ENCODE peak calls at places on chromosomes 7 and 10, in four cellular contexts. R is upper lobe of left lung, L is heart left ventricle, U is tibial nerve. D is an unnamed sample.

GRCh38 chr7:105829681-105830322 is 46.6 kb downstream of the ATXN7L1 start:
- DNase-seq in R (no peak), U (no peak), L (no peak), D (no peak)

GRCh38 chr10:102859911-102860310 is 5.9 kb downstream of the BORCS7 start:
- DNase-seq in U (no peak), L (no peak), R (no peak), D (no peak)

GRCh38 chr10:88431103-88431502 is 152.0 kb downstream of the RNLS start:
- DNase-seq in R (no peak), U (no peak), L (no peak), D (no peak)

GRCh38 chr7:38452615-38453014 is 178.6 kb downstream of the AMPH start:
- DNase-seq in U (no peak), L (no peak), R (no peak), D (no peak)

GRCh38 chr10:70890917-70891431 is 2.6 kb upstream of the PCBD1 start:
- DNase-seq in U (no peak), R (no peak), L (peak; percentile 90), D (peak; percentile 33)

GRCh38 chr10:103793920-103794883 is 61.2 kb downstream of the SH3PXD2A start:
- DNase-seq in U (no peak), R (no peak), L (no peak), D (no peak)

GRCh38 chr10:70832852-70833542 is 17.2 kb downstream of the SGPL1 start:
- DNase-seq in L (no peak), R (no peak), U (no peak), D (no peak)

GRCh38 chr7:46534593-46535271 is 613.7 kb upstream of the IGFBP3 start:
- DNase-seq in L (no peak), R (no peak), U (no peak), D (no peak)

GRCh38 chr7:74230446-74231231 is 20.8 kb downstream of the LAT2 start:
- DNase-seq in L (no peak), U (no peak), R (no peak), D (no peak)

GRCh38 chr7:31029674-31030073 is 22.4 kb upstream of the ADCYAP1R1 start:
- DNase-seq in L (no peak), U (no peak), R (no peak), D (no peak)

GRCh38 chr7:54904130-54904529 is 114.7 kb upstream of the EGFR start:
- DNase-seq in R (no peak), U (no peak), L (no peak), D (peak; percentile 40)

GRCh38 chr10:90862908-90863514 is 5.2 kb upstream of the HTR7 start:
- DNase-seq in R (no peak), U (no peak), L (no peak), D (no peak)

GRCh38 chr7:29228289-29229011 is 33.9 kb downstream of the CHN2 start:
- DNase-seq in L (no peak), U (no peak), R (no peak), D (no peak)

GRCh38 chr10:113252650-113253560 is 299.9 kb upstream of the HABP2 start:
- DNase-seq in U (no peak), R (no peak), L (no peak), D (no peak)

GRCh38 chr7:24582171-24582570 is 8.9 kb downstream of the PALS2 start:
- DNase-seq in U (no peak), R (no peak), L (no peak), D (no peak)

GRCh38 chr7:24591152-24591551 is 17.9 kb downstream of the PALS2 start:
- DNase-seq in L (no peak), R (no peak), U (no peak), D (no peak)

GRCh38 chr7:24587853-24588252 is 14.6 kb downstream of the PALS2 start:
- DNase-seq in L (no peak), U (no peak), R (no peak), D (no peak)
- TF ChIP-seq CTCF in L (peak; percentile 14), U (no peak), R (no peak), D (no peak)

DNA sequence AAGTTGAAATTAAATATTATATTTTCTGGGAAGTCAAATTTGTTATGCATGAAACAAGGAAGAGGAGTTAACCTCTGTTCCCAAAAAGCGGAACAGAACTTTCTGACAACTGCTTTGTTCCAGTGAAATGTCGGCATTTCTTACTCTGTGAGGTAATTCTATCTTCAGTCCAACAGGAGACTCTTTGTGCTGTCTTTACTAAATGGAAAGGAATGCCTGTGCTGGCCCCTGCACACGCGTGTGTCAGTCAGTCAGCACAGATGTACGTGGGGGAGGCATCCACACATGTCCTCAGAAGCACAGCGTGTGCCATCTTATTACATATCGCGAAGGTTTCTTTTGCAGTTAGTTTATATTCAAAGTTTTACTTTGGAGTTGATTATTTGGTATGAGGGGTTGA is 37.5 kb downstream of the NET1 start:
- DNase-seq in L (no peak), R (no peak), U (no peak), D (no peak)
- TF ChIP-seq POLR2A in L (no peak), R (no peak), U (no peak), D (no peak)

GRCh38 chr10:79292789-79293746 is 54.2 kb upstream of the PPIF start:
- DNase-seq in L (no peak), U (no peak), R (peak; percentile 87), D (no peak)
- TF ChIP-seq CTCF in L (no peak), U (no peak), R (no peak), D (no peak)

DNA sequence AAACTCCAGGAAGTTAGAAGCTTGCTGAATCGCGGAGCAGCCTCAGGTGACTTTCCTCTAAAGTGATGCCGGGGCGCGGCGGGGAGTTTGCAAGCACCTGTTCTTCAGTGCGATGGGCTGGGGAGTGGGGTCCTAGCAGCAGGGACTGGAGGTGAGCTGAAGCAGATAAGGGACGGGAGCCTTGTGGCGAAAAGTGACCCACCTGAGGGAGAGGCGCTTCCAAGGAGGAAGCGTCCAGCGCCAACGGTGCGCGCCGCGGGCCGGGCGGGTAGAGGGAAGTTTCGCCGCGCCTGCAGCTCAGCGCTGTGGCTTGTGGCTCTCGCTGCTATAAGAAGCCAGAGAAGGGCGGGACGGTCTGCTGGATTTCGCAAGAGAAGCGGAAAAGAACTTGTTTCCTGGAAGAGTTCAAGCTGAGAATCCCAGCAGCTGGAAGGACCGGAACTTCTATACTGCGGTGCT is at the start of gene STEAP4:
- DNase-seq in U (peak; percentile 72), L (peak; percentile 87), R (peak; percentile 94), D (peak; percentile 97)
- TF ChIP-seq POLR2A in U (no peak), L (peak; percentile 63), R (peak; percentile 86), D (no peak)

DNA sequence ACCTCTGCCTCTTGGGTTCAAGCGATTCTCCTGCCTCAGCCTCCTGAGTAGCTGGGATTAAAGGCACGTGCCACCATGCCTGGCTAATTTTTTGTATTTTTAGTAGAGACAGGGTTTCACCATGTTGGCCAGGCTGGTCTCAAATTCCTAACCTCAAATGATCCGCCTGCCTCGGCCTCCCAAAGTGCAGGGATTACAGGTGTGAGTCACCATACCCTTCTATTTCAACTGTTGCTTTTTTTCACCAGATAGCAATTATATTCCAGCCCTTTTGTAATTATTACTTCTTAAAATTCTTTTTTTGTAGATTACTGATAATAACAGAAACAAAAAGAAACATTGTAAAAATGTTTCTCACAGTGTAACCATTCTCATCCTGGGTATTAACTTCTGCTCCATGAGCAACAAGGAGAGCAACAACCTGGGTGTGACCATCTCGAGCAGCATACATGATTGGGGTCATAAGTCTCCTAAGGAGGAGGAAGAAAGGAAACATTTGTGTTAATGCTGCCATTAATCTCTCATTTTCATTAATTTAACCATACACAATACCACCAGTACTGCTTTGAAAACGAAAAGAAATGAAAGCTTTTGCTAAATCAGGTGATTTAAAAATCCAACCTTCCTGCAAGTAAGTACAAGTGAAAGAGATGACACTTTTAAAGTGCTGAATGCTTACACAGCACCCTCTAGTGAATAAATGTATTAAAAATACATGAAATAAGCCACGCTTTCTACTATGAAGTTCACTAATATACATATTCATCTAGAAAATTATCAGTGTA is 41.8 kb downstream of the ASZ1 start:
- DNase-seq in R (no peak), L (no peak), U (no peak), D (no peak)
- TF ChIP-seq CTCF in R (no peak), L (peak; percentile 14), U (no peak), D (no peak)

GRCh38 chr10:21526184-21526951 is 886 bp upstream of the SKIDA1 start:
- DNase-seq in L (peak; percentile 91), U (peak; percentile 60), R (peak; percentile 96), D (peak; percentile 84)
- TF ChIP-seq POLR2A in L (peak; percentile 20), U (no peak), R (peak; percentile 37), D (no peak)

D was measured in lower leg skin.